ENCODE peak calls at places on chromosomes 5 and 9, in eight cellular contexts. U is OCI-LY7, T is endothelial cell of umbilical vein, F is cardiac muscle cell, D is uterus, O is K562, R is heart left ventricle, L is hepatocyte. V is an unnamed sample.
A peak's percentile ranks its signal among the peaks of the same experiment; 100 is the strongest.

GRCh38 chr9:19429590-19429989 is 20.8 kb downstream of the ACER2 start:
- DNase-seq in T (no peak), L (no peak), R (no peak), F (no peak), O (no peak), U (no peak), D (no peak), V (no peak)

GRCh38 chr9:114401344-114401743 is 13.6 kb upstream of the AKNA start:
- DNase-seq in R (no peak), F (no peak), T (no peak), L (peak; percentile 54), D (no peak), O (no peak), U (no peak), V (no peak)

GRCh38 chr5:24509943-24510342 is 134.8 kb downstream of the CDH10 start:
- DNase-seq in D (no peak), U (no peak), F (no peak), R (no peak), T (no peak), O (no peak), L (no peak), V (no peak)

GRCh38 chr5:7762267-7762666 is 88.7 kb downstream of the CFAP90 start:
- DNase-seq in U (no peak), L (no peak), O (no peak), F (no peak), R (no peak), D (no peak), T (no peak), V (no peak)

GRCh38 chr9:136847065-136847826 is 2.0 kb upstream of the PHPT1 start:
- DNase-seq in F (peak; percentile 80), O (peak; percentile 78), T (peak; percentile 54), U (peak; percentile 20), L (peak; percentile 86), R (peak; percentile 82), D (no peak), V (no peak)

GRCh38 chr5:55533806-55534435 is 843 bp downstream of the PLPP1 start:
- DNase-seq in T (peak; percentile 75), U (peak; percentile 41), D (peak; percentile 54), O (no peak), F (peak; percentile 63), R (no peak), L (no peak), V (no peak)

GRCh38 chr9:93297659-93298497 is 113.9 kb downstream of the WNK2 start:
- DNase-seq in U (no peak), D (no peak), T (no peak), R (no peak), O (no peak), F (no peak), L (no peak), V (no peak)

GRCh38 chr5:141521244-141521781 is 32.4 kb downstream of the PCDHGC5 start:
- DNase-seq in L (peak; percentile 70), D (peak; percentile 38), F (peak; percentile 99), R (peak; percentile 68), T (peak; percentile 98), O (no peak), U (no peak), V (no peak)

GRCh38 chr5:155926011-155926410 is 401.0 kb upstream of the SGCD start:
- DNase-seq in R (no peak), O (no peak), F (no peak), U (no peak), L (no peak), D (no peak), T (no peak), V (no peak)

GRCh38 chr9:93949694-93950449 is 5.3 kb downstream of the BARX1 start:
- DNase-seq in T (no peak), U (no peak), F (no peak), D (no peak), O (peak; percentile 57), L (no peak), R (no peak), V (no peak)

GRCh38 chr9:110476251-110476650 is 103.3 kb downstream of the SVEP1 start:
- DNase-seq in L (no peak), R (no peak), U (no peak), D (no peak), O (no peak), F (no peak), T (no peak), V (no peak)

GRCh38 chr5:74042559-74043357 is 416.8 kb downstream of the ARHGEF28 start:
- DNase-seq in R (no peak), O (no peak), D (no peak), U (no peak), F (peak; percentile 92), T (no peak), L (peak; percentile 56), V (no peak)

GRCh38 chr5:43643327-43643726 is 40.3 kb downstream of the NNT start:
- DNase-seq in O (no peak), T (no peak), R (no peak), D (no peak), F (no peak), U (no peak), L (no peak), V (no peak)

GRCh38 chr9:12708562-12709298 is 15.5 kb downstream of the TYRP1 start:
- DNase-seq in F (peak; percentile 65), D (no peak), T (peak; percentile 85), R (no peak), L (peak; percentile 12), O (no peak), U (no peak), V (no peak)

GRCh38 chr5:1052641-1053390 is 44.2 kb downstream of the NKD2 start:
- DNase-seq in D (no peak), F (no peak), R (peak; percentile 70), T (no peak), O (peak; percentile 48), U (peak; percentile 30), L (no peak), V (no peak)

GRCh38 chr9:21624675-21625477 is 142.8 kb upstream of the IFNE start:
- DNase-seq in U (no peak), R (no peak), D (no peak), L (no peak), F (no peak), O (no peak), T (peak; percentile 74), V (no peak)

GRCh38 chr9:98774746-98775145 is 21.6 kb downstream of the ANKS6 start:
- DNase-seq in F (peak; percentile 19), O (peak; percentile 81), L (no peak), R (no peak), D (no peak), T (no peak), U (no peak), V (no peak)

GRCh38 chr9:98775831-98776441 is 20.4 kb downstream of the ANKS6 start:
- DNase-seq in L (peak; percentile 86), O (peak; percentile 80), D (peak; percentile 34), T (peak; percentile 68), U (peak; percentile 72), F (peak; percentile 79), R (no peak), V (no peak)

GRCh38 chr9:98771209-98771874 is 25.0 kb downstream of the ANKS6 start:
- DNase-seq in U (no peak), D (no peak), R (no peak), O (no peak), F (no peak), L (no peak), T (no peak), V (no peak)

GRCh38 chr9:98772364-98773155 is 23.8 kb downstream of the ANKS6 start:
- DNase-seq in F (no peak), D (no peak), U (no peak), T (no peak), O (no peak), L (no peak), R (no peak), V (no peak)

GRCh38 chr9:98773721-98774120 is 22.6 kb downstream of the ANKS6 start:
- DNase-seq in T (no peak), R (no peak), O (no peak), L (no peak), D (no peak), U (no peak), F (no peak), V (no peak)
- TF ChIP-seq CTCF in T (no peak), R (no peak), O (no peak), L (no peak), D (no peak), U (no peak), F (no peak), V (no peak)

GRCh38 chr5:150774145-150774544 is 4.4 kb upstream of the SMIM3 start:
- DNase-seq in U (no peak), D (no peak), F (peak; percentile 86), L (no peak), O (peak; percentile 30), R (no peak), T (peak; percentile 75), V (no peak)

GRCh38 chr5:150766265-150766664 is 7.4 kb upstream of the DCTN4 start:
- DNase-seq in D (no peak), U (no peak), L (no peak), T (no peak), O (no peak), R (no peak), F (no peak), V (no peak)

GRCh38 chr5:150765789-150766149 is 7.0 kb upstream of the DCTN4 start:
- DNase-seq in R (no peak), T (no peak), U (no peak), L (no peak), O (no peak), D (no peak), F (no peak), V (no peak)

GRCh38 chr5:150771034-150771795 is 7.3 kb upstream of the SMIM3 start:
- DNase-seq in R (no peak), T (no peak), O (no peak), D (no peak), L (no peak), U (no peak), F (no peak), V (no peak)
- H3K4me1 ChIP-seq in R (no peaks in the 10 kb centered on the region), T (peaks cover 12% of the 10 kb centered on the region), O (peaks cover 17% of the 10 kb centered on the region), D (no peaks in the 10 kb centered on the region), L (no peaks in the 10 kb centered on the region), U (no peaks in the 10 kb centered on the region), F (peaks cover 11% of the 10 kb centered on the region), V (no peaks in the 10 kb centered on the region)

GRCh38 chr5:132497488-132497997 is 7.0 kb upstream of the IRF1 start:
- DNase-seq in T (peak; percentile 90), O (peak; percentile 27), F (peak; percentile 97), R (peak; percentile 87), L (peak; percentile 81), U (peak; percentile 25), D (peak; percentile 80), V (peak; percentile 67)
- TF ChIP-seq CTCF in T (no peak), O (no peak), F (no peak), R (no peak), L (no peak), U (no peak), D (no peak), V (no peak)

DNA sequence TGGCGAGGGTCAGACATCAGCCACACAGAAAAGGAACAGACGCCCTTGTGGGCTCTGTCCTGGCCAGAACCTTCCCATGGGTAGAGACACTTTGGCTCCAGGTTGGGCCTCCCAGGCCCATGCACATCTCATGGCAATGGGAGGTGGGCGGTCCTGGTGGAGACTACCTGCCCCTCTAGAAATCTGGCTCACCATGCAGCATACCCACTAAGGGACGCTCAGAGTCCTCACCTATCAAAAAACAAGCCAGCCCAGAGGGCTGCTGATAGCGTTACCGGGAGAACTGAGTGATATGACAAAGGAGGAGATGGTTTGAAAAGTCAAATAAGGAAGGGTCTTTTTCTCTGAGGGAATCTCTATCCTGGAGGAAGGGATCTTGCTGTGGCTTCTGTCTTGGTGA is 62.1 kb downstream of the C5orf15 start:
- DNase-seq in T (no peak), U (peak; percentile 73), R (no peak), F (no peak), O (peak; percentile 33), D (no peak), L (no peak), V (no peak)
- H3K4me1 ChIP-seq in T (no peaks in the 10 kb centered on the region), U (peaks cover 10% of the 10 kb centered on the region), R (no peaks in the 10 kb centered on the region), F (peaks cover 28% of the 10 kb centered on the region), O (peaks cover 49% of the 10 kb centered on the region), D (no peaks in the 10 kb centered on the region), L (peaks cover 7% of the 10 kb centered on the region), V (no peaks in the 10 kb centered on the region)